ENCODE peak calls at places on chromosomes 4 and X, in eight cellular contexts. One of them, this sample, is unnamed.
A peak's percentile ranks its signal among the peaks of the same experiment; 100 is the strongest.

GRCh38 chr4:85534120-85534519 is 59.2 kb downstream of the ARHGAP24 start:
- DNase-seq in endothelial cell: no peak
- DNase-seq in uterus: no peak
- DNase-seq in astrocyte of the spinal cord: no peak
- DNase-seq in GM13977: no peak
- DNase-seq in DND-41: no peak
- DNase-seq in foreskin fibroblast: no peak
- DNase-seq in HepG2: no peak
- DNase-seq in this sample: no peak

GRCh38 chr4:7831330-7831729 is 108.3 kb downstream of the AFAP1 start:
- DNase-seq in endothelial cell: no peak
- DNase-seq in uterus: no peak
- DNase-seq in astrocyte of the spinal cord: peak; percentile 85
- DNase-seq in GM13977: peak; percentile 48
- DNase-seq in DND-41: no peak
- DNase-seq in foreskin fibroblast: peak; percentile 89
- DNase-seq in HepG2: no peak
- DNase-seq in this sample: no peak

GRCh38 chrX:105610401-105610800 is 211.9 kb upstream of the NRK start:
- DNase-seq in endothelial cell: no peak
- DNase-seq in uterus: no peak
- DNase-seq in astrocyte of the spinal cord: no peak
- DNase-seq in GM13977: no peak
- DNase-seq in DND-41: no peak
- DNase-seq in foreskin fibroblast: peak; percentile 1
- DNase-seq in HepG2: no peak
- DNase-seq in this sample: no peak

GRCh38 chr4:136036744-136037143 is 1495.5 kb downstream of the PCDH18 start:
- DNase-seq in endothelial cell: no peak
- DNase-seq in uterus: no peak
- DNase-seq in astrocyte of the spinal cord: peak; percentile 88
- DNase-seq in GM13977: no peak
- DNase-seq in DND-41: no peak
- DNase-seq in foreskin fibroblast: peak; percentile 34
- DNase-seq in HepG2: no peak
- DNase-seq in this sample: no peak

GRCh38 chr4:39539026-39539690 is 11.9 kb upstream of the UGDH start:
- DNase-seq in endothelial cell: no peak
- DNase-seq in uterus: no peak
- DNase-seq in astrocyte of the spinal cord: peak; percentile 66
- DNase-seq in GM13977: no peak
- DNase-seq in DND-41: no peak
- DNase-seq in foreskin fibroblast: no peak
- DNase-seq in HepG2: no peak
- DNase-seq in this sample: peak; percentile 86

GRCh38 chr4:15130441-15130840 is 128.2 kb downstream of the CPEB2 start:
- DNase-seq in endothelial cell: no peak
- DNase-seq in uterus: no peak
- DNase-seq in astrocyte of the spinal cord: no peak
- DNase-seq in GM13977: no peak
- DNase-seq in DND-41: no peak
- DNase-seq in foreskin fibroblast: no peak
- DNase-seq in HepG2: no peak
- DNase-seq in this sample: no peak

GRCh38 chr4:84159767-84160166 is 339.3 kb downstream of the NKX6-1 start:
- DNase-seq in endothelial cell: peak; percentile 43
- DNase-seq in uterus: no peak
- DNase-seq in astrocyte of the spinal cord: no peak
- DNase-seq in GM13977: no peak
- DNase-seq in DND-41: no peak
- DNase-seq in foreskin fibroblast: no peak
- DNase-seq in HepG2: peak; percentile 5
- DNase-seq in this sample: no peak

GRCh38 chrX:18938710-18939109 is 45.2 kb downstream of the PHKA2 start:
- DNase-seq in endothelial cell: no peak
- DNase-seq in uterus: no peak
- DNase-seq in astrocyte of the spinal cord: peak; percentile 41
- DNase-seq in GM13977: no peak
- DNase-seq in DND-41: no peak
- DNase-seq in foreskin fibroblast: no peak
- DNase-seq in HepG2: no peak
- DNase-seq in this sample: no peak

GRCh38 chr4:147110968-147111367 is 165.3 kb upstream of the TTC29 start:
- DNase-seq in endothelial cell: no peak
- DNase-seq in uterus: no peak
- DNase-seq in astrocyte of the spinal cord: peak; percentile 46
- DNase-seq in GM13977: no peak
- DNase-seq in DND-41: no peak
- DNase-seq in foreskin fibroblast: peak; percentile 12
- DNase-seq in HepG2: no peak
- DNase-seq in this sample: no peak

GRCh38 chrX:259692-260355 is 21.4 kb upstream of the PLCXD1 start:
- DNase-seq in endothelial cell: no peak
- DNase-seq in uterus: no peak
- DNase-seq in astrocyte of the spinal cord: no peak
- DNase-seq in GM13977: no peak
- DNase-seq in DND-41: no peak
- DNase-seq in foreskin fibroblast: no peak
- DNase-seq in HepG2: no peak
- DNase-seq in this sample: no peak

GRCh38 chr4:86380176-86380724 is 20.4 kb upstream of the MAPK10 start:
- DNase-seq in endothelial cell: no peak
- DNase-seq in uterus: no peak
- DNase-seq in astrocyte of the spinal cord: no peak
- DNase-seq in GM13977: no peak
- DNase-seq in DND-41: no peak
- DNase-seq in foreskin fibroblast: no peak
- DNase-seq in HepG2: peak; percentile 11
- DNase-seq in this sample: no peak

GRCh38 chrX:112643721-112644120 is 36.0 kb downstream of the LHFPL1 start:
- DNase-seq in endothelial cell: no peak
- DNase-seq in uterus: no peak
- DNase-seq in astrocyte of the spinal cord: no peak
- DNase-seq in GM13977: no peak
- DNase-seq in DND-41: no peak
- DNase-seq in foreskin fibroblast: no peak
- DNase-seq in HepG2: no peak
- DNase-seq in this sample: no peak

GRCh38 chrX:137354851-137355250 is 211.1 kb upstream of the ZIC3 start:
- DNase-seq in endothelial cell: no peak
- DNase-seq in uterus: no peak
- DNase-seq in astrocyte of the spinal cord: no peak
- DNase-seq in GM13977: no peak
- DNase-seq in DND-41: no peak
- DNase-seq in foreskin fibroblast: no peak
- DNase-seq in HepG2: no peak
- DNase-seq in this sample: no peak

GRCh38 chr4:118981171-118981838 is 92.7 kb downstream of the SYNPO2 start:
- DNase-seq in endothelial cell: no peak
- DNase-seq in uterus: no peak
- DNase-seq in astrocyte of the spinal cord: no peak
- DNase-seq in GM13977: no peak
- DNase-seq in DND-41: no peak
- DNase-seq in foreskin fibroblast: no peak
- DNase-seq in HepG2: no peak
- DNase-seq in this sample: no peak

GRCh38 chr4:18318682-18319410 is 297.3 kb upstream of the LCORL start:
- DNase-seq in endothelial cell: no peak
- DNase-seq in uterus: peak; percentile 24
- DNase-seq in astrocyte of the spinal cord: no peak
- DNase-seq in GM13977: no peak
- DNase-seq in DND-41: no peak
- DNase-seq in foreskin fibroblast: no peak
- DNase-seq in HepG2: no peak
- DNase-seq in this sample: no peak

GRCh38 chrX:104330966-104331365 is 76.2 kb upstream of the ESX1 start:
- DNase-seq in endothelial cell: no peak
- DNase-seq in uterus: no peak
- DNase-seq in astrocyte of the spinal cord: peak; percentile 30
- DNase-seq in GM13977: no peak
- DNase-seq in DND-41: no peak
- DNase-seq in foreskin fibroblast: peak; percentile 51
- DNase-seq in HepG2: no peak
- DNase-seq in this sample: no peak

GRCh38 chr4:100190643-100191600 is 654 bp upstream of the DDIT4L start:
- DNase-seq in endothelial cell: peak; percentile 4
- DNase-seq in uterus: peak; percentile 12
- DNase-seq in astrocyte of the spinal cord: peak; percentile 36
- DNase-seq in GM13977: no peak
- DNase-seq in DND-41: no peak
- DNase-seq in foreskin fibroblast: peak; percentile 28
- DNase-seq in HepG2: no peak
- DNase-seq in this sample: no peak

GRCh38 chr4:127120706-127121105 is 512.1 kb upstream of the INTU start:
- DNase-seq in endothelial cell: no peak
- DNase-seq in uterus: no peak
- DNase-seq in astrocyte of the spinal cord: no peak
- DNase-seq in GM13977: no peak
- DNase-seq in DND-41: no peak
- DNase-seq in foreskin fibroblast: no peak
- DNase-seq in HepG2: no peak
- DNase-seq in this sample: no peak

GRCh38 chr4:127126718-127127117 is 506.0 kb upstream of the INTU start:
- DNase-seq in endothelial cell: no peak
- DNase-seq in uterus: no peak
- DNase-seq in astrocyte of the spinal cord: no peak
- DNase-seq in GM13977: no peak
- DNase-seq in DND-41: no peak
- DNase-seq in foreskin fibroblast: no peak
- DNase-seq in HepG2: no peak
- DNase-seq in this sample: no peak

GRCh38 chr4:127124919-127125318 is 507.8 kb upstream of the INTU start:
- DNase-seq in endothelial cell: no peak
- DNase-seq in uterus: no peak
- DNase-seq in astrocyte of the spinal cord: peak; percentile 36
- DNase-seq in GM13977: no peak
- DNase-seq in DND-41: no peak
- DNase-seq in foreskin fibroblast: no peak
- DNase-seq in HepG2: peak; percentile 1
- DNase-seq in this sample: no peak
- TF ChIP-seq CTCF in endothelial cell: no peak
- TF ChIP-seq CTCF in uterus: no peak
- TF ChIP-seq CTCF in astrocyte of the spinal cord: peak; percentile 43
- TF ChIP-seq CTCF in GM13977: no peak
- TF ChIP-seq CTCF in DND-41: no peak
- TF ChIP-seq CTCF in foreskin fibroblast: peak; percentile 34
- TF ChIP-seq CTCF in HepG2: peak; percentile 29
- TF ChIP-seq CTCF in this sample: no peak

GRCh38 chr4:120920666-120921065 is 1.9 kb downstream of the PRDM5 start:
- DNase-seq in endothelial cell: no peak
- DNase-seq in uterus: no peak
- DNase-seq in astrocyte of the spinal cord: no peak
- DNase-seq in GM13977: no peak
- DNase-seq in DND-41: no peak
- DNase-seq in foreskin fibroblast: no peak
- DNase-seq in HepG2: no peak
- DNase-seq in this sample: no peak

GRCh38 chr4:120921456-120922389 is 803 bp downstream of the PRDM5 start:
- DNase-seq in endothelial cell: peak; percentile 66
- DNase-seq in uterus: peak; percentile 63
- DNase-seq in astrocyte of the spinal cord: peak; percentile 63
- DNase-seq in GM13977: no peak
- DNase-seq in DND-41: no peak
- DNase-seq in foreskin fibroblast: peak; percentile 74
- DNase-seq in HepG2: no peak
- DNase-seq in this sample: peak; percentile 46

GRCh38 chr4:120918788-120919187 is 3.7 kb downstream of the PRDM5 start:
- DNase-seq in endothelial cell: no peak
- DNase-seq in uterus: no peak
- DNase-seq in astrocyte of the spinal cord: peak; percentile 44
- DNase-seq in GM13977: no peak
- DNase-seq in DND-41: no peak
- DNase-seq in foreskin fibroblast: no peak
- DNase-seq in HepG2: no peak
- DNase-seq in this sample: peak; percentile 14

GRCh38 chr4:120918092-120918491 is 4.4 kb downstream of the PRDM5 start:
- DNase-seq in endothelial cell: no peak
- DNase-seq in uterus: no peak
- DNase-seq in astrocyte of the spinal cord: no peak
- DNase-seq in GM13977: no peak
- DNase-seq in DND-41: no peak
- DNase-seq in foreskin fibroblast: no peak
- DNase-seq in HepG2: no peak
- DNase-seq in this sample: no peak

DNA sequence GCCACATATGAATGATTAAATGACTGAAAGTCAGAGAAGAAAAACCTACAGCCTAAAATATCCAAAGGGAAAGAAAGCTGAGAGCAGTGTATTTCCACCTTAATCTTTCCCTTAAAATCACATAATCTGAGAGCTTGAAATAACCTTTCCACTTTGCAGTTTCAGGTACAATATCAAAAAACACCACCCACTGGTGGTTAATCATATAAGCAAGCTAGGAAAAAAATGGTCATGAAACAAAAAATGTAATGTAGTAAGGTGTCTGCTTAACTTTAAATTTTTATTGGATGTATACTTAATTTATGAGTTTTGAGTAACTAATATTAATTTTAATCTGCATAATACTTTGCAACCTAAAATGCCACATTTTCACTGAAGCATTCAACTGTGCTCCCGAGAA is 3.2 kb downstream of the PRDM5 start:
- DNase-seq in endothelial cell: no peak
- DNase-seq in uterus: no peak
- DNase-seq in astrocyte of the spinal cord: no peak
- DNase-seq in GM13977: no peak
- DNase-seq in DND-41: no peak
- DNase-seq in foreskin fibroblast: no peak
- DNase-seq in HepG2: no peak
- DNase-seq in this sample: no peak
- TF ChIP-seq CTCF in endothelial cell: no peak
- TF ChIP-seq CTCF in uterus: no peak
- TF ChIP-seq CTCF in astrocyte of the spinal cord: peak; percentile 12
- TF ChIP-seq CTCF in GM13977: no peak
- TF ChIP-seq CTCF in DND-41: no peak
- TF ChIP-seq CTCF in foreskin fibroblast: peak; percentile 7
- TF ChIP-seq CTCF in HepG2: no peak
- TF ChIP-seq CTCF in this sample: no peak

DNA sequence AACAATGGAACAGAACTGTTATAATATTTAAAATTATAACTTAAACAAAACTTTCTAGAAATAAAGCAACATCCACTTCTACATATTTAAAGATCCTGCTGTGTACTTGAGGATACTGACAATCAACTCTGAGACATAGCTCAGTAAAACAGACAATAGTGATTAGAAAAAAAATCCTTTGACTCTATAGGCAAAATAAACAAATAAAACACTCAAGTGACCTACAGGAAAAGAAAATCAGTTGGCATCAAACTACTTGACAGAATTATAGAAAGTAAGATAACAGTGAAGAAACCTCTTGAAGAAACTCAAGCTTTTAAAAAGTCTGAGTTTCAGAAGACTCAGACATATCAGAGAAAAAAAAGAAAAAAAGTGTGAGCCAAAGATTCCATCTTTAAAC is 55.9 kb upstream of the THOC2 start:
- DNase-seq in endothelial cell: no peak
- DNase-seq in uterus: no peak
- DNase-seq in astrocyte of the spinal cord: no peak
- DNase-seq in GM13977: no peak
- DNase-seq in DND-41: no peak
- DNase-seq in foreskin fibroblast: no peak
- DNase-seq in HepG2: no peak
- DNase-seq in this sample: no peak
- TF ChIP-seq CTCF in endothelial cell: no peak
- TF ChIP-seq CTCF in uterus: no peak
- TF ChIP-seq CTCF in astrocyte of the spinal cord: no peak
- TF ChIP-seq CTCF in GM13977: no peak
- TF ChIP-seq CTCF in DND-41: no peak
- TF ChIP-seq CTCF in foreskin fibroblast: no peak
- TF ChIP-seq CTCF in HepG2: no peak
- TF ChIP-seq CTCF in this sample: no peak

GRCh38 chr4:178395798-178396197 is 953.6 kb upstream of the AGA start:
- DNase-seq in endothelial cell: no peak
- DNase-seq in uterus: no peak
- DNase-seq in astrocyte of the spinal cord: no peak
- DNase-seq in GM13977: no peak
- DNase-seq in DND-41: no peak
- DNase-seq in foreskin fibroblast: no peak
- DNase-seq in HepG2: no peak
- DNase-seq in this sample: no peak
- TF ChIP-seq CTCF in endothelial cell: no peak
- TF ChIP-seq CTCF in uterus: no peak
- TF ChIP-seq CTCF in astrocyte of the spinal cord: no peak
- TF ChIP-seq CTCF in GM13977: peak; percentile 22
- TF ChIP-seq CTCF in DND-41: peak; percentile 52
- TF ChIP-seq CTCF in foreskin fibroblast: no peak
- TF ChIP-seq CTCF in HepG2: peak; percentile 25
- TF ChIP-seq CTCF in this sample: no peak